ENCODE peak calls at places on chromosomes 1 and 21, in seven cellular contexts. S is DMS 273 treated with DMSO at 0.1 percent for 48 hours; V is kidney tubule cell; E is activated CD4-positive, CD25-positive, alpha-beta regulatory T cell treated with anti-CD3 and anti-CD28 coated beads, Interleukin-2, amount 50 U/mL, for 72 hours; W is RWPE2; I is EL; X is NCI-H1694 treated with DMSO at 0.1 percent for 48 hours. T is an unnamed sample.

GRCh38 chr1:206923009-206923960 is 1.5 kb upstream of the FCMR start:
- DNase-seq in S (no peak), V (no peak), E (peak), W (no peak), I (no peak), X (no peak), T (no peak)

GRCh38 chr1:156673387-156674121 is 3.7 kb downstream of the NES start:
- DNase-seq in S (no peak), V (no peak), E (no peak), W (no peak), I (peak), X (no peak), T (no peak)

GRCh38 chr1:158145173-158145719 is 35.4 kb upstream of the CD1D start:
- DNase-seq in S (no peak), V (peak), E (no peak), W (peak), I (peak), X (no peak), T (peak)

GRCh38 chr1:88029899-88030298 is 654.2 kb upstream of the PKN2 start:
- DNase-seq in S (no peak), V (no peak), E (no peak), W (no peak), I (no peak), X (no peak), T (no peak)

GRCh38 chr21:26499475-26499874 is 73.6 kb downstream of the CYYR1 start:
- DNase-seq in S (no peak), V (peak), E (no peak), W (no peak), I (no peak), X (no peak), T (no peak)

GRCh38 chr1:119416006-119416640 is 1.2 kb downstream of the HSD3B2 start:
- DNase-seq in S (no peak), V (no peak), E (no peak), W (no peak), I (no peak), X (no peak), T (no peak)

GRCh38 chr1:22131875-22132486 is 10.9 kb downstream of the WNT4 start:
- DNase-seq in S (no peak), V (peak), E (peak), W (no peak), I (peak), X (no peak), T (no peak)

GRCh38 chr1:54424398-54424797 is 18.2 kb upstream of the SSBP3 start:
- DNase-seq in S (no peak), V (no peak), E (no peak), W (no peak), I (no peak), X (no peak), T (no peak)

GRCh38 chr1:64421377-64421776 is 48.6 kb upstream of the CACHD1 start:
- DNase-seq in S (no peak), V (peak), E (no peak), W (no peak), I (no peak), X (no peak), T (no peak)

GRCh38 chr1:28631713-28632112 is 11.2 kb downstream of the TAF12 start:
- DNase-seq in S (no peak), V (no peak), E (no peak), W (no peak), I (no peak), X (no peak), T (no peak)

GRCh38 chr1:56255516-56256181 is 323.7 kb downstream of the PLPP3 start:
- DNase-seq in S (no peak), V (no peak), E (no peak), W (no peak), I (peak), X (no peak), T (peak)

GRCh38 chr1:57017717-57018116 is 51.9 kb upstream of the C8B start:
- DNase-seq in S (no peak), V (no peak), E (no peak), W (no peak), I (peak), X (no peak), T (no peak)

GRCh38 chr1:21534674-21535378 is 25.6 kb downstream of the ALPL start:
- DNase-seq in S (peak), V (peak), E (no peak), W (no peak), I (peak), X (peak), T (peak)

T was measured in AG08395.